ENCODE peak calls at places on chromosomes 4 and X, in four cellular contexts. C is WTC11, D is SK-N-SH, S is K562. A is an unnamed sample.

GRCh38 chr4:184196730-184197355 is 20.8 kb downstream of the ENPP6 start:
- DNase-seq in C (no peak), D (no peak), S (no peak), A (no peak)

GRCh38 chr4:86744570-86744969 is 104.6 kb downstream of the SLC10A6 start:
- DNase-seq in C (no peak), D (no peak), S (no peak), A (no peak)

GRCh38 chrX:8731579-8732395 is at the start of gene ANOS1:
- DNase-seq in C (peak; percentile 78), D (peak; percentile 58), S (no peak), A (no peak)

GRCh38 chr4:66032571-66032970 is 362.3 kb upstream of the EPHA5 start:
- DNase-seq in C (no peak), D (no peak), S (no peak), A (no peak)

GRCh38 chr4:135508006-135508714 is 1306.6 kb upstream of the PABPC4L start:
- DNase-seq in C (no peak), D (no peak), S (no peak), A (no peak)

GRCh38 chrX:49001521-49002090 is 458 bp downstream of the GRIPAP1 start:
- DNase-seq in C (peak; percentile 29), D (peak; percentile 65), S (peak; percentile 39), A (peak; percentile 12)

GRCh38 chrX:2492536-2493218 is 8.1 kb downstream of the DHRSX start:
- DNase-seq in C (peak; percentile 5), D (no peak), S (no peak), A (no peak)

GRCh38 chr4:11730545-11730944 is 301.9 kb upstream of the HS3ST1 start:
- DNase-seq in C (no peak), D (no peak), S (no peak), A (no peak)

GRCh38 chrX:41781500-41781899 is 57.5 kb downstream of the GPR82 start:
- DNase-seq in C (no peak), D (peak; percentile 36), S (peak; percentile 30), A (no peak)

GRCh38 chr4:145453163-145453520 is 28.5 kb upstream of the SMAD1 start:
- DNase-seq in C (no peak), D (no peak), S (no peak), A (no peak)
- TF ChIP-seq USF1 in C (no peak), D (no peak), S (no peak), A (no peak)

DNA sequence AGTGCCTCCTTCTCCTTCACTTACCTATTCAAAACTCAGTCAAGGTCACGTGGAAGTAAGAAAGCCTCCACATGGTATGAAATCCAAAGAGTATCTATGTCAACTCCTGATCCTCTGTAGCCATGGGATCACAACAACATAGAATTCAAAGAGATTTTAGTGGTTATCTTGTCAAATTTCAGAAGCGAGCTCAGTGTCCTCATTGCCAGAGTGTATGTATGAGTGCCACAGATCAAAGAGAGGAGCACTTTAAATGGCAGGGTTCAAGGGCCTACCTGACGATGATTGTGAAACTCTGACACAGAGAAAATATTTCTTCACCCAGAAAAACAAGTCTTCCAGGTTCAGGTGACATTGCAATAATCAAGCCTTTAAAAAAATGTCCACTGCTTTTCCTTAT is 1.2 kb upstream of the ACE2 start:
- DNase-seq in C (no peak), D (no peak), S (no peak), A (no peak)
- TF ChIP-seq USF1 in C (no peak), D (no peak), S (no peak), A (no peak)

DNA sequence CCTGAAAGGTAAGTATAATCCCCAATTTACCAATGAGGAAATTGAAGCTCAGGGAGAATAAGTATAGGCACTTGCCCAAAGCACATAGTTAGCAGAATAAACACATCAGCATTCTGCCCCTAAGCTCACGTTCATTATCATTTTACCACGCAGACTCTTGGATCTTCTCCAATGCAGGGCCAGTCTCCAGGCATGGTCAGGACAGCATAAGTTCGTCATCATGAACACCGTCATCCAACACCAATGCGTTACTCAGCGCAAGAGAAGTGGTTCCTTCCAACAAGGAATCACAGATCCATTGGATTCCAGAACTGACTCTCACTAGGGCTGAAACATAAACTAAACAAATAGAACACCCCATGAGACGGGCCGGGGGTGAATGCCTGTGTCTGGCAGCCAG is 86.5 kb upstream of the GPM6B start:
- DNase-seq in C (no peak), D (no peak), S (no peak), A (no peak)
- TF ChIP-seq USF1 in C (no peak), D (no peak), S (no peak), A (no peak)

DNA sequence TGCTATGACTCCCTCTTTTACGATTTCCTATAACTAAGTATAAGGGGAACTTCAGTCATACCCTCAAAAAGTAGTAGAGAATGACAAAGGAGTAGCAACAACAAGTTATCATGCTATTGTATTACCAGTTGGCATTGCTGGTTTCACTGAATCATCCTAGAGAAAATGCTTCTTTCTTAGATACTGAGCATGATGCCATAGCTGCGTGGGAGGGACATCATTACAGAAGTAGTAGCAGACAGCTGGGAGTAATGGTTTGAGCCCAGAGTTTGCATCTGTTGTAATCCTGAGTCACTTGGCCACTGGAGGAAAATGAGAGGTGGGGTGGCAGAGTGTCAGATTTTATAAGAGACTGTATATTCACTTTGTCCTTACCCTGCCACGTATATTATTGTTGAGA is 38.6 kb downstream of the MTMR1 start:
- DNase-seq in C (no peak), D (no peak), S (peak; percentile 3), A (no peak)
- TF ChIP-seq USF1 in C (no peak), D (no peak), S (no peak), A (no peak)

A was measured in GM12878.